ENCODE peak calls at places on chromosome 3, in five cellular contexts. W is NCI-H187, C is GM19239, O is foreskin fibroblast, S is fibroblast of lung. J is an unnamed sample.

GRCh38 chr3:69871256-69871655 is 128.3 kb upstream of the SAMMSON start:
- DNase-seq in S (no peak), W (no peak), C (no peak), O (no peak), J (no peak)

GRCh38 chr3:38533285-38533994 is 37.3 kb downstream of the EXOG start:
- DNase-seq in C (no peak), S (no peak), W (no peak), O (no peak), J (no peak)

GRCh38 chr3:169772530-169772950 is 656 bp upstream of the MYNN start:
- DNase-seq in S (peak), C (peak), O (peak), W (peak), J (peak)

GRCh38 chr3:128969993-128970740 is 23.7 kb downstream of the CFAP92 start:
- DNase-seq in C (peak), S (peak), W (no peak), O (peak), J (peak)

GRCh38 chr3:123258811-123259420 is 57.2 kb downstream of the SEC22A start:
- DNase-seq in S (peak), O (peak), W (no peak), C (no peak), J (no peak)

GRCh38 chr3:13136426-13136825 is 63.2 kb upstream of the IQSEC1 start:
- DNase-seq in W (no peak), C (no peak), S (no peak), O (no peak), J (peak)

GRCh38 chr3:144361002-144361401 is 389.4 kb downstream of the DIPK2A start:
- DNase-seq in S (peak), O (peak), C (no peak), W (no peak), J (no peak)

GRCh38 chr3:168442502-168442901 is 346.8 kb upstream of the GOLIM4 start:
- DNase-seq in C (no peak), S (no peak), O (no peak), W (no peak), J (no peak)

GRCh38 chr3:69776289-69776688 is 37.0 kb downstream of the MITF start:
- DNase-seq in O (no peak), S (no peak), C (no peak), W (no peak), J (no peak)